ENCODE peak calls at places on chromosomes 16 and 17, in five cellular contexts. Q is A549, Y is HepG2, B is endothelial cell of umbilical vein, J is GM12878. O is an unnamed sample.

GRCh38 chr16:5642034-5642433 is 544.4 kb upstream of the EEF2KMT start:
- DNase-seq in Q (no peak), Y (no peak), B (no peak), J (no peak), O (no peak)

GRCh38 chr17:82282239-82283207 is 9.0 kb upstream of the CSNK1D start:
- DNase-seq in Q (no peak), Y (no peak), B (no peak), J (no peak), O (no peak)

GRCh38 chr17:4559139-4559791 is 1.1 kb downstream of the GGT6 start:
- DNase-seq in Q (no peak), Y (no peak), B (no peak), J (no peak), O (no peak)

GRCh38 chr17:79874329-79874981 is 35.2 kb upstream of the CBX4 start:
- DNase-seq in Q (peak; percentile 72), Y (peak; percentile 48), B (peak; percentile 46), J (no peak), O (peak; percentile 53)

GRCh38 chr17:3989156-3989886 is 25.1 kb upstream of the ATP2A3 start:
- DNase-seq in Q (no peak), Y (no peak), B (peak; percentile 81), J (no peak), O (no peak)

GRCh38 chr16:70576431-70577255 is 53.0 kb downstream of the SF3B3 start:
- DNase-seq in Q (peak; percentile 33), Y (peak; percentile 28), B (peak; percentile 85), J (peak; percentile 62), O (peak; percentile 70)

GRCh38 chr17:4208228-4208627 is 55.6 kb downstream of the ANKFY1 start:
- DNase-seq in Q (no peak), Y (no peak), B (no peak), J (no peak), O (no peak)

GRCh38 chr16:11413907-11414595 is 68.8 kb downstream of the RMI2 start:
- DNase-seq in Q (no peak), Y (no peak), B (no peak), J (no peak), O (no peak)

GRCh38 chr16:19348125-19348524 is 62.6 kb downstream of the CLEC19A start:
- DNase-seq in Q (no peak), Y (no peak), B (no peak), J (no peak), O (no peak)

GRCh38 chr16:787261-787966 is 767 bp downstream of the RPUSD1 start:
- DNase-seq in Q (no peak), Y (no peak), B (peak; percentile 7), J (no peak), O (no peak)

GRCh38 chr16:784431-784830 is 3.8 kb downstream of the RPUSD1 start:
- DNase-seq in Q (no peak), Y (no peak), B (no peak), J (no peak), O (no peak)

GRCh38 chr16:783404-784161 is 4.6 kb downstream of the RPUSD1 start:
- DNase-seq in Q (no peak), Y (no peak), B (no peak), J (no peak), O (no peak)

GRCh38 chr16:787978-788398 is at the start of gene RPUSD1:
- DNase-seq in Q (no peak), Y (no peak), B (peak; percentile 49), J (no peak), O (no peak)

GRCh38 chr16:785563-786535 is 2.3 kb downstream of the RPUSD1 start:
- DNase-seq in Q (peak; percentile 77), Y (peak; percentile 31), B (peak; percentile 26), J (no peak), O (peak; percentile 58)
- TF ChIP-seq MYC in Q (no peak), Y (no peak), B (no peak), J (no peak), O (no peak)

GRCh38 chr17:78601577-78602190 is 24.5 kb upstream of the DNAH17 start:
- DNase-seq in Q (peak; percentile 52), Y (peak; percentile 99), B (no peak), J (no peak), O (no peak)
- TF ChIP-seq CTCF in Q (no peak), Y (peak; percentile 7), B (no peak), J (no peak), O (no peak)

GRCh38 chr16:56608043-56608875 is at the start of gene MT2A:
- DNase-seq in Q (peak; percentile 97), Y (peak; percentile 94), B (peak; percentile 96), J (no peak), O (peak; percentile 99)

GRCh38 chr16:56607675-56608042 is 725 bp upstream of the MT2A start:
- DNase-seq in Q (no peak), Y (no peak), B (no peak), J (no peak), O (peak; percentile 46)

GRCh38 chr16:56610017-56610608 is 1.7 kb downstream of the MT2A start:
- DNase-seq in Q (peak; percentile 75), Y (peak; percentile 35), B (peak; percentile 73), J (peak; percentile 55), O (peak; percentile 92)

GRCh38 chr16:56609463-56609921 is 1.1 kb downstream of the MT2A start:
- DNase-seq in Q (peak; percentile 53), Y (peak; percentile 75), B (peak; percentile 82), J (peak; percentile 87), O (peak; percentile 94)

GRCh38 chr16:56608876-56609462 is 585 bp downstream of the MT2A start:
- DNase-seq in Q (peak; percentile 19), Y (no peak), B (no peak), J (no peak), O (peak; percentile 38)
- TF ChIP-seq MYC in Q (no peak), Y (no peak), B (no peak), J (no peak), O (no peak)

GRCh38 chr17:67800495-67800928 is 24.8 kb upstream of the BPTF start:
- DNase-seq in Q (peak; percentile 86), Y (peak; percentile 83), B (peak; percentile 85), J (peak; percentile 59), O (peak; percentile 82)

GRCh38 chr17:67801626-67802175 is 23.6 kb upstream of the BPTF start:
- DNase-seq in Q (peak; percentile 17), Y (peak; percentile 38), B (no peak), J (no peak), O (no peak)
- TF ChIP-seq CTCF in Q (no peak), Y (peak; percentile 48), B (no peak), J (peak; percentile 40), O (peak; percentile 14)

GRCh38 chr17:70794757-70795156 is 625.4 kb downstream of the KCNJ2 start:
- DNase-seq in Q (no peak), Y (no peak), B (no peak), J (no peak), O (no peak)
- TF ChIP-seq MYC in Q (no peak), Y (no peak), B (no peak), J (no peak), O (no peak)

DNA sequence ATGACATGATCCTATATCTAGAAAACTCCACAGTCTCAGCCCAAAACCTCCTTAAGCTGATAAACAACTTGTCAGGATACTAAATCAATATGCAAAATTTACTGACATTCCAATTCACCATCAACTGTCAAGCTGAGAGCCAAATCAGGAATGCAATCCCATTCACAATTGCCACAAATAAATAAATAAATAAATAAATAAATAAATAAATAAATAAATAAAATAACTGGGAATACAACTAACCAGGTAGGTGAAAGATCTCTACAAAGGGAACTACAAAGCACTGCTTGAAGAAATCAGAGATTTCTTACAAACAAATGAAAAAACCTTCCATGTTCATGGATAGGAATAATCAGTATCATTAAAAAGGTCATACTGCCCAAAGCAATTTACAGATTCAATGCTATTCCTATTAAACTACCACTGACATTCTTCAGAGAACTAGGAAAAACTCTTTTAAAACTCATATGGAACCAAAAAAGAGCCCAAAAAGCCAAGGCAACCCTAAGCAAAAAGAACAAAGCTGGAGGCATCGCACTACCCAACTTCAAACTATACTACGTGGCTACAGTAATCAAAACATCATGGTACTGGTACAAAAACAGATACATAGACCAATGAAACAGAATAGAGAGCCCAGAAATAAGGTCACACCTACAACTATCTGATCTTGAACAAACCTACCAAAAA is 37.7 kb downstream of the BRIP1 start:
- DNase-seq in Q (no peak), Y (no peak), B (no peak), J (no peak), O (no peak)
- TF ChIP-seq CTCF in Q (no peak), Y (no peak), B (no peak), J (no peak), O (no peak)

GRCh38 chr17:29162082-29162908 is 17.9 kb downstream of the MYO18A start:
- DNase-seq in Q (no peak), Y (no peak), B (no peak), J (no peak), O (no peak)
- TF ChIP-seq MYC in Q (no peak), Y (no peak), B (no peak), J (no peak), O (no peak)

GRCh38 chr17:45261577-45262515 is at the start of gene SPATA32:
- DNase-seq in Q (no peak), Y (no peak), B (peak; percentile 43), J (no peak), O (no peak)

GRCh38 chr17:45264988-45265387 is 3.1 kb upstream of the SPATA32 start:
- DNase-seq in Q (no peak), Y (no peak), B (no peak), J (no peak), O (no peak)

GRCh38 chr17:45263477-45263860 is 1.6 kb upstream of the SPATA32 start:
- DNase-seq in Q (no peak), Y (no peak), B (no peak), J (no peak), O (no peak)

GRCh38 chr17:45264430-45264829 is 2.5 kb upstream of the SPATA32 start:
- DNase-seq in Q (no peak), Y (no peak), B (no peak), J (no peak), O (no peak)

GRCh38 chr17:45262516-45263476 is 902 bp upstream of the SPATA32 start:
- DNase-seq in Q (peak; percentile 46), Y (no peak), B (no peak), J (no peak), O (no peak)
- TF ChIP-seq CTCF in Q (no peak), Y (no peak), B (no peak), J (no peak), O (no peak)

DNA sequence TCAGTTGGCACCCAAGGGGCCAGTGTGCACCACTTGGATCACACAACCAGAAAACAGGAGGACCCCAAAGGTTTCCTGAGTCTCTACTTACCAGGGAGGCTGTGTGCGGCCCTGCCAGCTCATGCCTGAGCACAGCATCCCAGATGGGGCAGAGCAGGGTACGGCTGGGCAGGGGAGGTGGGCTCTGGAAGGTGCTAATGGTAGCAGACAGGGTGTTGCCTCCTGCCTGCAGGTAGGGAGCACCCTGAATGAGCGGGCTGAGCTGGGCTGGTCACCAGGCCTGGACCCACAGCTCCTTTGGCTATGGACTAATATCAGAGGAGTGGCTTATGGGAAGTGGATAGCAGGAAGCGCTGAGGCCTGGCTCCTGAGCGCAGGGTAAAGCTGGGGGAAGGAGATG is 14.6 kb downstream of the RECQL5 start:
- DNase-seq in Q (no peak), Y (no peak), B (no peak), J (no peak), O (no peak)
- TF ChIP-seq MYC in Q (no peak), Y (no peak), B (no peak), J (no peak), O (no peak)